ENCODE peak calls at places on chromosome X, in five cellular contexts. One of them, this sample, is unnamed.

GRCh38 chrX:109635151-109635550 is 10.2 kb upstream of the KCNE5 start:
- DNase-seq in A549: peak; percentile 15
- DNase-seq in NCI-H774: no peak
- DNase-seq in ecto neural progenitor cell: no peak
- DNase-seq in AG08396: peak; percentile 33
- DNase-seq in this sample: no peak

GRCh38 chrX:40081679-40082068 is 16.1 kb downstream of the BCOR start:
- DNase-seq in AG08396: no peak
- DNase-seq in A549: no peak
- DNase-seq in ecto neural progenitor cell: no peak
- DNase-seq in NCI-H774: no peak
- DNase-seq in this sample: no peak

GRCh38 chrX:3129256-3129655 is 88.0 kb downstream of the ARSF start:
- DNase-seq in NCI-H774: no peak
- DNase-seq in AG08396: no peak
- DNase-seq in A549: no peak
- DNase-seq in ecto neural progenitor cell: no peak
- DNase-seq in this sample: no peak

GRCh38 chrX:150897371-150898319 is 823 bp downstream of the CD99L2 start:
- DNase-seq in A549: peak; percentile 28
- DNase-seq in ecto neural progenitor cell: peak; percentile 48
- DNase-seq in AG08396: no peak
- DNase-seq in NCI-H774: peak; percentile 22
- DNase-seq in this sample: peak; percentile 13

GRCh38 chrX:40086569-40087335 is 11.0 kb downstream of the BCOR start:
- DNase-seq in AG08396: no peak
- DNase-seq in A549: no peak
- DNase-seq in NCI-H774: no peak
- DNase-seq in ecto neural progenitor cell: peak; percentile 66
- DNase-seq in this sample: no peak

GRCh38 chrX:13024911-13025454 is 19.4 kb downstream of the FAM9C start:
- DNase-seq in ecto neural progenitor cell: no peak
- DNase-seq in A549: no peak
- DNase-seq in AG08396: no peak
- DNase-seq in NCI-H774: no peak
- DNase-seq in this sample: no peak

GRCh38 chrX:47321386-47321785 is 49.0 kb upstream of the ZNF157 start:
- DNase-seq in ecto neural progenitor cell: peak; percentile 80
- DNase-seq in NCI-H774: no peak
- DNase-seq in AG08396: peak; percentile 64
- DNase-seq in A549: peak; percentile 8
- DNase-seq in this sample: no peak

GRCh38 chrX:74343970-74344622 is 40.1 kb downstream of the ZCCHC13 start:
- DNase-seq in A549: peak; percentile 93
- DNase-seq in ecto neural progenitor cell: peak; percentile 60
- DNase-seq in NCI-H774: peak; percentile 53
- DNase-seq in AG08396: peak; percentile 73
- DNase-seq in this sample: peak; percentile 18

GRCh38 chrX:110413727-110414124 is 55.1 kb downstream of the RTL9 start:
- DNase-seq in A549: no peak
- DNase-seq in NCI-H774: no peak
- DNase-seq in AG08396: no peak
- DNase-seq in ecto neural progenitor cell: no peak
- DNase-seq in this sample: no peak

GRCh38 chrX:4379071-4379470 is 665.6 kb upstream of the PRKX start:
- DNase-seq in A549: no peak
- DNase-seq in ecto neural progenitor cell: no peak
- DNase-seq in AG08396: no peak
- DNase-seq in NCI-H774: no peak
- DNase-seq in this sample: no peak

GRCh38 chrX:17802756-17803155 is 58.3 kb downstream of the RAI2 start:
- DNase-seq in AG08396: no peak
- DNase-seq in ecto neural progenitor cell: no peak
- DNase-seq in A549: peak; percentile 7
- DNase-seq in NCI-H774: peak; percentile 50
- DNase-seq in this sample: no peak

GRCh38 chrX:6129751-6130150 is 98.9 kb downstream of the NLGN4X start:
- DNase-seq in ecto neural progenitor cell: no peak
- DNase-seq in A549: no peak
- DNase-seq in NCI-H774: no peak
- DNase-seq in AG08396: no peak
- DNase-seq in this sample: no peak

GRCh38 chrX:78357342-78358055 is 30.1 kb upstream of the CYSLTR1 start:
- DNase-seq in NCI-H774: no peak
- DNase-seq in AG08396: no peak
- DNase-seq in ecto neural progenitor cell: no peak
- DNase-seq in A549: no peak
- DNase-seq in this sample: no peak

GRCh38 chrX:74523870-74524735 is 90.3 kb downstream of the RLIM start:
- DNase-seq in ecto neural progenitor cell: no peak
- DNase-seq in AG08396: no peak
- DNase-seq in NCI-H774: no peak
- DNase-seq in A549: no peak
- DNase-seq in this sample: no peak

GRCh38 chrX:12434493-12434892 is 296.2 kb downstream of the FRMPD4 start:
- DNase-seq in A549: no peak
- DNase-seq in ecto neural progenitor cell: no peak
- DNase-seq in AG08396: no peak
- DNase-seq in NCI-H774: no peak
- DNase-seq in this sample: no peak

GRCh38 chrX:132034648-132035047 is 11.5 kb downstream of the STK26 start:
- DNase-seq in ecto neural progenitor cell: no peak
- DNase-seq in NCI-H774: no peak
- DNase-seq in AG08396: no peak
- DNase-seq in A549: no peak
- DNase-seq in this sample: no peak

GRCh38 chrX:122626871-122627270 is 557.2 kb upstream of the GRIA3 start:
- DNase-seq in AG08396: no peak
- DNase-seq in NCI-H774: no peak
- DNase-seq in A549: no peak
- DNase-seq in ecto neural progenitor cell: no peak
- DNase-seq in this sample: no peak

GRCh38 chrX:112211459-112211858 is 128.9 kb upstream of the TRPC5 start:
- DNase-seq in NCI-H774: no peak
- DNase-seq in AG08396: no peak
- DNase-seq in ecto neural progenitor cell: no peak
- DNase-seq in A549: no peak
- DNase-seq in this sample: no peak

GRCh38 chrX:124960454-124960853 is 359.2 kb upstream of the TEX13C start:
- DNase-seq in AG08396: no peak
- DNase-seq in NCI-H774: no peak
- DNase-seq in ecto neural progenitor cell: no peak
- DNase-seq in A549: no peak
- DNase-seq in this sample: no peak

GRCh38 chrX:16834811-16835210 is 35.4 kb downstream of the RBBP7 start:
- DNase-seq in NCI-H774: no peak
- DNase-seq in AG08396: no peak
- DNase-seq in A549: no peak
- DNase-seq in ecto neural progenitor cell: no peak
- DNase-seq in this sample: no peak

GRCh38 chrX:150573702-150574101 is 5.3 kb downstream of the MTM1 start:
- DNase-seq in AG08396: no peak
- DNase-seq in NCI-H774: no peak
- DNase-seq in A549: no peak
- DNase-seq in ecto neural progenitor cell: no peak
- DNase-seq in this sample: no peak

GRCh38 chrX:153901753-153902140 is 2.7 kb upstream of the AVPR2 start:
- DNase-seq in ecto neural progenitor cell: no peak
- DNase-seq in AG08396: no peak
- DNase-seq in A549: no peak
- DNase-seq in NCI-H774: no peak
- DNase-seq in this sample: no peak

GRCh38 chrX:66632986-66633385 is 5.9 kb downstream of the EDA2R start:
- DNase-seq in AG08396: no peak
- DNase-seq in NCI-H774: no peak
- DNase-seq in ecto neural progenitor cell: no peak
- DNase-seq in A549: no peak
- DNase-seq in this sample: no peak

GRCh38 chrX:24858004-24858746 is 157.6 kb downstream of the ARX start:
- DNase-seq in AG08396: no peak
- DNase-seq in A549: peak; percentile 15
- DNase-seq in ecto neural progenitor cell: no peak
- DNase-seq in NCI-H774: no peak
- DNase-seq in this sample: no peak

GRCh38 chrX:118773782-118774181 is 46.4 kb downstream of the IL13RA1 start:
- DNase-seq in ecto neural progenitor cell: no peak
- DNase-seq in NCI-H774: no peak
- DNase-seq in A549: no peak
- DNase-seq in AG08396: no peak
- DNase-seq in this sample: no peak

GRCh38 chrX:18422325-18422724 is 3.1 kb upstream of the CDKL5 start:
- DNase-seq in ecto neural progenitor cell: no peak
- DNase-seq in NCI-H774: no peak
- DNase-seq in AG08396: peak; percentile 61
- DNase-seq in A549: peak; percentile 92
- DNase-seq in this sample: no peak

GRCh38 chrX:150234126-150234525 is 129.0 kb upstream of the MAMLD1 start:
- DNase-seq in AG08396: no peak
- DNase-seq in NCI-H774: no peak
- DNase-seq in ecto neural progenitor cell: no peak
- DNase-seq in A549: no peak
- DNase-seq in this sample: no peak

GRCh38 chrX:75086731-75087195 is 69.3 kb downstream of the ABCB7 start:
- DNase-seq in ecto neural progenitor cell: no peak
- DNase-seq in AG08396: no peak
- DNase-seq in A549: no peak
- DNase-seq in NCI-H774: no peak
- DNase-seq in this sample: no peak

GRCh38 chrX:22041931-22042530 is 9.9 kb downstream of the PHEX start:
- DNase-seq in AG08396: no peak
- DNase-seq in ecto neural progenitor cell: no peak
- DNase-seq in NCI-H774: no peak
- DNase-seq in A549: no peak
- DNase-seq in this sample: no peak

GRCh38 chrX:108173874-108174273 is 82.3 kb downstream of the ATG4A start:
- DNase-seq in A549: no peak
- DNase-seq in AG08396: no peak
- DNase-seq in NCI-H774: no peak
- DNase-seq in ecto neural progenitor cell: no peak
- DNase-seq in this sample: no peak

GRCh38 chrX:12921886-12922599 is 15.6 kb downstream of the TLR8 start:
- DNase-seq in ecto neural progenitor cell: no peak
- DNase-seq in AG08396: no peak
- DNase-seq in A549: no peak
- DNase-seq in NCI-H774: no peak
- DNase-seq in this sample: no peak

GRCh38 chrX:69082055-69082752 is 83.0 kb downstream of the PJA1 start:
- DNase-seq in A549: no peak
- DNase-seq in ecto neural progenitor cell: no peak
- DNase-seq in NCI-H774: no peak
- DNase-seq in AG08396: no peak
- DNase-seq in this sample: no peak

GRCh38 chrX:136867518-136867917 is 13.0 kb downstream of the RBMX start:
- DNase-seq in NCI-H774: no peak
- DNase-seq in AG08396: no peak
- DNase-seq in A549: no peak
- DNase-seq in ecto neural progenitor cell: no peak
- DNase-seq in this sample: no peak

GRCh38 chrX:50704360-50704759 is 109.6 kb downstream of the SHROOM4 start:
- DNase-seq in AG08396: no peak
- DNase-seq in ecto neural progenitor cell: no peak
- DNase-seq in NCI-H774: no peak
- DNase-seq in A549: no peak
- DNase-seq in this sample: no peak

GRCh38 chrX:131861088-131861787 is 161.9 kb upstream of the STK26 start:
- DNase-seq in AG08396: no peak
- DNase-seq in NCI-H774: no peak
- DNase-seq in ecto neural progenitor cell: no peak
- DNase-seq in A549: no peak
- DNase-seq in this sample: no peak

GRCh38 chrX:54067741-54068140 is 23.5 kb upstream of the PHF8 start:
- DNase-seq in ecto neural progenitor cell: no peak
- DNase-seq in A549: no peak
- DNase-seq in AG08396: no peak
- DNase-seq in NCI-H774: no peak
- DNase-seq in this sample: no peak

GRCh38 chrX:66019310-66019652 is 20.6 kb downstream of the VSIG4 start:
- DNase-seq in AG08396: no peak
- DNase-seq in NCI-H774: no peak
- DNase-seq in ecto neural progenitor cell: no peak
- DNase-seq in A549: no peak
- DNase-seq in this sample: no peak

GRCh38 chrX:131727778-131728177 is 183.9 kb downstream of the OR13H1 start:
- DNase-seq in AG08396: no peak
- DNase-seq in NCI-H774: no peak
- DNase-seq in ecto neural progenitor cell: no peak
- DNase-seq in A549: no peak
- DNase-seq in this sample: no peak

GRCh38 chrX:11273544-11273943 is 19.7 kb upstream of the AMELX start:
- DNase-seq in NCI-H774: no peak
- DNase-seq in AG08396: no peak
- DNase-seq in A549: no peak
- DNase-seq in ecto neural progenitor cell: no peak
- DNase-seq in this sample: no peak

This sample was measured in SW 1271.